ENCODE peak calls at places on chromosomes 7 and 10, in six cellular contexts. G, J, V, R, M and E are unnamed samples.

GRCh38 chr7:87202208-87202607 is 17.3 kb downstream of the TMEM243 start:
- DNase-seq in G (no peak), J (no peak), V (no peak), R (no peak), M (no peak), E (no peak)

GRCh38 chr7:77157446-77157845 is 35.0 kb downstream of the CCDC146 start:
- DNase-seq in G (no peak), J (no peak), V (no peak), R (no peak), M (no peak), E (peak)

GRCh38 chr10:102669206-102670064 is 25.2 kb downstream of the TRIM8 start:
- DNase-seq in G (no peak), J (peak), V (no peak), R (no peak), M (peak), E (peak)

GRCh38 chr10:59557052-59557451 is 152.6 kb downstream of the SLC16A9 start:
- DNase-seq in G (no peak), J (no peak), V (no peak), R (no peak), M (no peak), E (no peak)

GRCh38 chr10:74826142-74827044 is at the start of gene KAT6B:
- DNase-seq in G (peak), J (peak), V (peak), R (peak), M (peak), E (peak)

GRCh38 chr10:131082991-131083465 is 228.5 kb downstream of the TCERG1L start:
- DNase-seq in G (no peak), J (no peak), V (no peak), R (no peak), M (no peak), E (no peak)

GRCh38 chr10:103584216-103585010 is 90.9 kb downstream of the NEURL1 start:
- DNase-seq in G (no peak), J (peak), V (no peak), R (no peak), M (no peak), E (peak)

GRCh38 chr7:130278892-130279690 is 12.4 kb downstream of the CPA2 start:
- DNase-seq in G (no peak), J (no peak), V (peak), R (no peak), M (no peak), E (peak)

GRCh38 chr7:37031571-37032257 is 307.4 kb upstream of the AOAH start:
- DNase-seq in G (peak), J (peak), V (peak), R (peak), M (no peak), E (peak)

GRCh38 chr7:131076711-131077170 is 250.9 kb upstream of the MKLN1 start:
- DNase-seq in G (no peak), J (no peak), V (no peak), R (no peak), M (no peak), E (peak)

GRCh38 chr10:95698415-95698814 is 4.7 kb upstream of the TCTN3 start:
- DNase-seq in G (no peak), J (no peak), V (no peak), R (no peak), M (no peak), E (no peak)

GRCh38 chr7:143279186-143280098 is 5.3 kb upstream of the TMEM139 start:
- DNase-seq in G (no peak), J (no peak), V (no peak), R (no peak), M (no peak), E (peak)

GRCh38 chr7:151363182-151363581 is 21.6 kb downstream of the NUB1 start:
- DNase-seq in G (no peak), J (no peak), V (no peak), R (no peak), M (no peak), E (no peak)

DNA sequence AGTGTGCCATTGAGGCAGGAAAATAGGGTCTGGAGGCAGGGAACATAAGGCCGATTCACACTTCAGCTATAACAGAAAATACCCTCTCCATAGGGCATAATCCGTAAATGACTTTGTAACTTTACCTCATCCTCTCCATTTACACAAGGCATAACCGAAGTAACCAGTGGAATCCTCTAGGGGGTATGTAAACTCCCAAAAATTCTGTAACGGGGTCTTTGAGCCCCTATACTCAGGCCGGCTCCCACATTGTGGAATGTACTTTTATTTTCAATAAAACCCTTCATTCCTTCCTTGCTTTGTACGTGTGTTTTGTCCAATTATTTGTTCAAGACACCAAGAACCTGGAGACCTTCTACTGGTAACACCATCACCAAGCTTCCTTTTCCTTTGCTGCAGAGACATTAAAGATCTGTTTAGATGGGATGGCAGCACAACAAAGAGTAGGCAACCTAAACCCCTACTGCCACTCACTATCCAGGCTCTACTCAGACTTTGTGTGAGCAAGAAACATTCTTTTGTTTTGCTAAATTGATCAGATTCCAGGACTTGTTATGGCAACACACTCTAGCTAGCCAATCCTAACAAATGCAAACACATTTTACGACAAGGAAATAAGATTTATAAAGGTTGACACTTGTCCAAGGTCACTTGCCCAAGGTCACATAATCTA is 99.3 kb downstream of the DGKI start:
- DNase-seq in G (no peak), J (no peak), V (no peak), R (no peak), M (no peak), E (peak)
- TF ChIP-seq CTCF in G (no peak), J (no peak), V (no peak), R (no peak), M (no peak), E (no peak)

GRCh38 chr10:133177380-133178157 is 17.6 kb downstream of the KNDC1 start:
- DNase-seq in G (no peak), J (no peak), V (no peak), R (no peak), M (no peak), E (no peak)
- H3K4me3 ChIP-seq in G (no peak), J (no peak), V (no peak), R (no peak), M (no peak), E (no peak)

DNA sequence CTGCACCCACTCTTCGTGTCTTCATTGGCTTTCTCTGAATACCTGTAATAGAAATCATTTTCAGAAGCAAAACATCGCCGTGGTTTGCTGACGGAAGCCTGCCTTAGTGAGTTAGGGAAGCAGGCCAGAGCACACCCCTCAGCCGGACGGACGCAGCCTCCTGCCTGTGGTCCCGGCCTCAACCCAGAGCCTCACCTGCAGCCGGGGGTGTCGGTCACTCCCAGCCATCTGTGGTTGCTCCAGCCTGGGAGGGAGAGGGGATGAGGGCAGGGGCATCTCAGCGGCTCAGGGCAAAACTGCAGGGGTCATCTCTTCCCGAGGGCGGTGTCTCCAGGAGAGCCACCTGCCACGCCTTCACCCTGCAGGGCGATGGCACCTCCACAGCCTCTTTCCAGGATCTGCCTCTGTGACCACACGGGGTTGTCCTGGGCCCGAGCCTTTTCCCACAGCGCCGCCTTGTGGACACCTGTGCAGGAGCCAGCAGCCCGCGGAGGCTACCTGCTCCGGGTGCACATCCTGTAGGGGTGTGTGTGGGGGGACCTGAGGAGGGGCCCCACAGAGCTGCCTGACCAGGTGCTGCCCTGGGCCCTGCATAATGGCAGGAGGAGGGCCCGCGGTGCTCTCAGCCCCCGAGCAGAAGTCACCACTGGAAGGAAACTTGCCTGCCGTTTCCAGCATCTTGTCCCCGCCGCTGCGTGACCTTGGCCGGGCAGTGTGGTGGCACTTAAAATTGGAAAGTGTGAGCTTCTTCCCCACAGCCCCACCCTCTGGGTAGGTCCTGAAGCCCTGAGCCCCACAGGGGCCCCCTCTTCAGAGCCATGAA is 21.6 kb upstream of the AP5Z1 start:
- DNase-seq in G (peak), J (peak), V (no peak), R (peak), M (peak), E (peak)
- TF ChIP-seq CTCF in G (peak), J (peak), V (peak), R (peak), M (peak), E (peak)

GRCh38 chr7:140674899-140675701 is 2.4 kb downstream of the ADCK2 start:
- DNase-seq in G (no peak), J (no peak), V (no peak), R (no peak), M (no peak), E (peak)
- H3K4me3 ChIP-seq in G (no peak), J (no peak), V (no peak), R (no peak), M (no peak), E (no peak)

GRCh38 chr10:124130198-124130597 is 36.8 kb upstream of the CHST15 start:
- DNase-seq in G (no peak), J (no peak), V (no peak), R (no peak), M (no peak), E (no peak)
- TF ChIP-seq CTCF in G (no peak), J (no peak), V (no peak), R (no peak), M (no peak), E (no peak)

DNA sequence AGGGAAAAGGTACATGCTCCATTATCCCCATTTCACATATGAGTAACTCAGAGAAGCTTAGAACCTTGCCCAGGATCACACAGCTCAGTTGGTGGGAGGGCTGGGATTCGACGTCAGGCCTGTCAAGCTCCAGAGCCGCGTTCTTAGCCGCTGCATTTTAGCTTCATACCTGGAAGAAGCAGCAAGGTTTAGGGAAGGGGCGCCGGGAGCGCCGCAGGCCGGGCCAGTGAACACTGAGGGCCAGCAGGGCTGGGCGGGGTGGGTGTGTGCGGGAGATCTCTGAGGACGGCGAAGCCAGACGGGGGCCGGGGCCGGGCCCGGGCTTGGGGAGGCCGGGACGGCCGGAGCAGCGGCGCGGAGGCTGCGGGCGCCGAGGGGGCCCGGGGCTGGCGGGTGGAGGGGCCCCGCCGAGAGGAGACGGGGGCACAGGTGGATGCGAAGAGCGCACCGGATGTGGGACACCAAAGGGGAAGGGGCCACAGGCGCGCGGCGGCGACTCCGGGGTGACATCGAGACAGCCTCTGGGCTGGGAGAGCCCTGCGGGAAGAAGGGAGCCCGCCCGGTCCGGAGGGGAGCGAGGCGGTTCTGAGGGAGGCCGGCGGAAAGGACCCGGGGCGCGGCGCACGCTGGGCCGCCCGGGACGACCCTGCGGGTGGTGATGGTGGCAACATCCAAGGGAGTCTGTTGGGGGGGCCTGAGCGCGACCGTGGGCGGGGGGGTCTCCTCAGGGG is 498 bp downstream of the NDST2 start:
- DNase-seq in G (no peak), J (peak), V (no peak), R (no peak), M (peak), E (peak)
- H3K4me3 ChIP-seq in G (peak), J (peak), V (peak), R (peak), M (peak), E (peak)

GRCh38 chr10:5561704-5562645 is 37.2 kb downstream of the CALML3 start:
- DNase-seq in G (no peak), J (no peak), V (no peak), R (no peak), M (no peak), E (no peak)

GRCh38 chr10:5557799-5558771 is 33.3 kb downstream of the CALML3 start:
- DNase-seq in G (peak), J (no peak), V (no peak), R (no peak), M (no peak), E (no peak)

GRCh38 chr10:5560142-5560843 is 35.5 kb downstream of the CALML3 start:
- DNase-seq in G (peak), J (no peak), V (no peak), R (no peak), M (no peak), E (no peak)

GRCh38 chr10:5560844-5561703 is 36.3 kb downstream of the CALML3 start:
- DNase-seq in G (peak), J (no peak), V (no peak), R (no peak), M (no peak), E (no peak)

GRCh38 chr10:5559642-5560141 is 34.9 kb downstream of the CALML3 start:
- DNase-seq in G (peak), J (no peak), V (no peak), R (no peak), M (no peak), E (peak)
- TF ChIP-seq CTCF in G (no peak), J (no peak), V (no peak), R (no peak), M (no peak), E (no peak)

GRCh38 chr10:3425713-3426112 is 253.1 kb upstream of the PITRM1 start:
- DNase-seq in G (no peak), J (no peak), V (no peak), R (no peak), M (no peak), E (no peak)

GRCh38 chr10:3423411-3423810 is 250.8 kb upstream of the PITRM1 start:
- DNase-seq in G (no peak), J (no peak), V (no peak), R (no peak), M (no peak), E (no peak)

GRCh38 chr10:3422282-3422681 is 249.7 kb upstream of the PITRM1 start:
- DNase-seq in G (no peak), J (no peak), V (no peak), R (no peak), M (no peak), E (no peak)

GRCh38 chr10:3425261-3425660 is 252.7 kb upstream of the PITRM1 start:
- DNase-seq in G (no peak), J (no peak), V (no peak), R (no peak), M (no peak), E (no peak)

GRCh38 chr10:3424102-3424803 is 251.7 kb upstream of the PITRM1 start:
- DNase-seq in G (no peak), J (peak), V (no peak), R (no peak), M (no peak), E (no peak)
- H3K4me3 ChIP-seq in G (no peak), J (no peak), V (no peak), R (no peak), M (no peak), E (no peak)

DNA sequence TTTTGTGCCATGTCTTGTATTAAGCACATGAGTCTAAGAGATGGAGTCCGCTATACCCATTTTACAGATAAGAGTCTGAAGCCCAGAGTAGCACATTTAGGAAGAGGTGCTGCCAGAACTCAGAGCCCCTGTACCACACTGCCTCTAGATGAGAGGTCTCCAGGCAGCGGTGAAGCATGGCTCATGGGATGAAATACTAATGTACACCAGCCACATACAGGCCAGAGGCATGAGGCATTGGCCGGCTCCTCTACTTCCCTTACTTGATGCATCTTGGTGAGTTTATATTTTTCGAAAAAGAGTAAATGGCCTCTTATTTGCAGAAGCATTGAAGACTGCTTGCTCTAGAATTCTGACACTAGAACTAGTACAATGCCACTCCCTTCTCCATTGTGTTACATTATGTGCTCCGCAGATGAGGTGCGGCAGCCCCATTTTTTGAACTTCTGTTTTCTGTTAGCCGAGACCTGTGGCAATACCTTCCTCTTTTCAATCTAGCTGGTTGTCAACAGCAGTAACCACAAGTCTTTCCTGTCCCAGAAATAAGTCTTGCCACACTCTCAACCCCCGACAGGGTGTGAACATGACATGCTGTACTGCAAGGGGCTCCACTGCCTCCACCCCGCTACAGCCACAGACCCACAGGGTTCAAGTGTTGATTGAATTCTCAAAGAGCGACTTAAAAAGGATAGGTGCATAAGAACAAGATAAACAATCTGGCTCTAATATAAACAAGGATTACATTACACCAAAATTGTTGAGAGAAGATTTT is 145.3 kb downstream of the CELF2 start:
- DNase-seq in G (no peak), J (peak), V (no peak), R (no peak), M (no peak), E (no peak)
- TF ChIP-seq CTCF in G (no peak), J (no peak), V (no peak), R (no peak), M (no peak), E (no peak)

GRCh38 chr7:116353614-116354013 is 143.3 kb downstream of the TES start:
- DNase-seq in G (peak), J (peak), V (no peak), R (no peak), M (no peak), E (no peak)

GRCh38 chr7:116354171-116354545 is 143.8 kb downstream of the TES start:
- DNase-seq in G (peak), J (no peak), V (peak), R (no peak), M (no peak), E (peak)

GRCh38 chr7:116355423-116355765 is 144.1 kb upstream of the CAV2 start:
- DNase-seq in G (no peak), J (no peak), V (no peak), R (no peak), M (no peak), E (no peak)

GRCh38 chr7:116356333-116356965 is 143.1 kb upstream of the CAV2 start:
- DNase-seq in G (no peak), J (no peak), V (no peak), R (no peak), M (no peak), E (no peak)

GRCh38 chr7:116354546-116355422 is 144.4 kb downstream of the TES start:
- DNase-seq in G (peak), J (peak), V (peak), R (peak), M (no peak), E (peak)
- H3K4me3 ChIP-seq in G (no peak), J (no peak), V (peak), R (peak), M (no peak), E (peak)